ENCODE peak calls at places on chromosomes 7 and 10, in six cellular contexts. One of them, this sample, is unnamed.

GRCh38 chr10:103756277-103756869 is 99.0 kb downstream of the SH3PXD2A start:
- DNase-seq in K562: no peak
- DNase-seq in HepG2: no peak
- DNase-seq in GM12891: no peak
- DNase-seq in H1: no peak
- DNase-seq in GM12878: no peak
- DNase-seq in this sample: no peak

GRCh38 chr7:33649476-33650441 is 255.6 kb upstream of the BMPER start:
- DNase-seq in K562: no peak
- DNase-seq in H1: no peak
- DNase-seq in HepG2: no peak
- DNase-seq in GM12878: no peak
- DNase-seq in GM12891: no peak
- DNase-seq in this sample: no peak

GRCh38 chr7:47614450-47614849 is 32.5 kb upstream of the TNS3 start:
- DNase-seq in H1: no peak
- DNase-seq in GM12878: no peak
- DNase-seq in K562: no peak
- DNase-seq in HepG2: no peak
- DNase-seq in GM12891: no peak
- DNase-seq in this sample: no peak

GRCh38 chr7:25098096-25099046 is 26.7 kb downstream of the CYCS start:
- DNase-seq in HepG2: peak
- DNase-seq in H1: peak
- DNase-seq in GM12891: peak
- DNase-seq in GM12878: no peak
- DNase-seq in K562: peak
- DNase-seq in this sample: peak

GRCh38 chr7:81780914-81781693 is 11.3 kb upstream of the HGF start:
- DNase-seq in GM12878: no peak
- DNase-seq in H1: no peak
- DNase-seq in GM12891: no peak
- DNase-seq in HepG2: no peak
- DNase-seq in K562: no peak
- DNase-seq in this sample: no peak

GRCh38 chr7:140506788-140507464 is 27.6 kb upstream of the MKRN1 start:
- DNase-seq in K562: peak
- DNase-seq in HepG2: no peak
- DNase-seq in GM12878: no peak
- DNase-seq in GM12891: no peak
- DNase-seq in H1: peak
- DNase-seq in this sample: no peak

GRCh38 chr10:30818854-30819253 is 189.3 kb upstream of the LYZL2 start:
- DNase-seq in GM12878: no peak
- DNase-seq in GM12891: no peak
- DNase-seq in K562: no peak
- DNase-seq in HepG2: no peak
- DNase-seq in H1: no peak
- DNase-seq in this sample: no peak

GRCh38 chr7:129951076-129952011 is 1.4 kb downstream of the UBE2H start:
- DNase-seq in GM12891: no peak
- DNase-seq in K562: peak
- DNase-seq in GM12878: no peak
- DNase-seq in HepG2: no peak
- DNase-seq in H1: no peak
- DNase-seq in this sample: no peak

GRCh38 chr10:34102917-34103506 is 712.1 kb downstream of the PARD3 start:
- DNase-seq in GM12878: no peak
- DNase-seq in K562: no peak
- DNase-seq in GM12891: no peak
- DNase-seq in H1: no peak
- DNase-seq in HepG2: no peak
- DNase-seq in this sample: no peak

GRCh38 chr10:18980084-18980629 is 68.4 kb upstream of the MALRD1 start:
- DNase-seq in GM12878: no peak
- DNase-seq in K562: no peak
- DNase-seq in H1: no peak
- DNase-seq in HepG2: no peak
- DNase-seq in GM12891: no peak
- DNase-seq in this sample: no peak

GRCh38 chr7:11625669-11626068 is 206.3 kb downstream of the THSD7A start:
- DNase-seq in GM12891: no peak
- DNase-seq in H1: no peak
- DNase-seq in GM12878: no peak
- DNase-seq in K562: no peak
- DNase-seq in HepG2: no peak
- DNase-seq in this sample: no peak

GRCh38 chr10:72254891-72255568 is 18.7 kb upstream of the DDIT4 start:
- DNase-seq in K562: peak
- DNase-seq in H1: no peak
- DNase-seq in GM12891: no peak
- DNase-seq in GM12878: no peak
- DNase-seq in HepG2: no peak
- DNase-seq in this sample: peak

GRCh38 chr10:106682175-106682574 is 482.3 kb downstream of the SORCS1 start:
- DNase-seq in GM12878: no peak
- DNase-seq in K562: no peak
- DNase-seq in HepG2: no peak
- DNase-seq in H1: no peak
- DNase-seq in GM12891: no peak
- DNase-seq in this sample: no peak

GRCh38 chr10:11682267-11682683 is 59.9 kb upstream of the ECHDC3 start:
- DNase-seq in H1: no peak
- DNase-seq in GM12878: no peak
- DNase-seq in HepG2: no peak
- DNase-seq in GM12891: no peak
- DNase-seq in K562: no peak
- DNase-seq in this sample: no peak

GRCh38 chr10:4820804-4821401 is 5.1 kb upstream of the AKR1E2 start:
- DNase-seq in K562: no peak
- DNase-seq in GM12891: no peak
- DNase-seq in HepG2: no peak
- DNase-seq in H1: no peak
- DNase-seq in GM12878: no peak
- DNase-seq in this sample: no peak

GRCh38 chr10:86377797-86378146 is 11.2 kb upstream of the GRID1 start:
- DNase-seq in K562: no peak
- DNase-seq in HepG2: no peak
- DNase-seq in GM12891: no peak
- DNase-seq in H1: no peak
- DNase-seq in GM12878: no peak
- DNase-seq in this sample: no peak

GRCh38 chr7:30652132-30652531 is 30.1 kb downstream of the CRHR2 start:
- DNase-seq in H1: no peak
- DNase-seq in K562: no peak
- DNase-seq in GM12878: no peak
- DNase-seq in GM12891: no peak
- DNase-seq in HepG2: no peak
- DNase-seq in this sample: no peak

GRCh38 chr10:100654835-100655759 is 90.3 kb upstream of the PAX2 start:
- DNase-seq in K562: no peak
- DNase-seq in H1: no peak
- DNase-seq in HepG2: no peak
- DNase-seq in GM12891: no peak
- DNase-seq in GM12878: no peak
- DNase-seq in this sample: no peak

GRCh38 chr10:30645340-30645827 is 15.8 kb upstream of the LYZL2 start:
- DNase-seq in GM12891: no peak
- DNase-seq in H1: no peak
- DNase-seq in GM12878: no peak
- DNase-seq in K562: no peak
- DNase-seq in HepG2: peak
- DNase-seq in this sample: no peak

GRCh38 chr7:16841681-16842080 is 36.9 kb upstream of the AGR2 start:
- DNase-seq in GM12891: no peak
- DNase-seq in K562: no peak
- DNase-seq in H1: no peak
- DNase-seq in HepG2: no peak
- DNase-seq in GM12878: no peak
- DNase-seq in this sample: no peak

GRCh38 chr10:99506416-99506815 is 26.3 kb upstream of the NKX2-3 start:
- DNase-seq in HepG2: no peak
- DNase-seq in GM12891: no peak
- DNase-seq in GM12878: no peak
- DNase-seq in H1: no peak
- DNase-seq in K562: no peak
- DNase-seq in this sample: no peak

GRCh38 chr10:60846173-60846572 is 67.9 kb downstream of the CDK1 start:
- DNase-seq in H1: no peak
- DNase-seq in K562: no peak
- DNase-seq in HepG2: peak
- DNase-seq in GM12891: no peak
- DNase-seq in GM12878: no peak
- DNase-seq in this sample: no peak

GRCh38 chr7:138477581-138477980 is 17.5 kb downstream of the TRIM24 start:
- DNase-seq in GM12878: no peak
- DNase-seq in HepG2: no peak
- DNase-seq in H1: no peak
- DNase-seq in GM12891: no peak
- DNase-seq in K562: no peak
- DNase-seq in this sample: no peak

GRCh38 chr7:127673902-127674301 is 21.9 kb downstream of the SND1 start:
- DNase-seq in K562: no peak
- DNase-seq in HepG2: no peak
- DNase-seq in GM12891: no peak
- DNase-seq in H1: no peak
- DNase-seq in GM12878: no peak
- DNase-seq in this sample: no peak

GRCh38 chr10:126576336-126576735 is 94.2 kb downstream of the C10orf90 start:
- DNase-seq in H1: no peak
- DNase-seq in GM12891: no peak
- DNase-seq in GM12878: no peak
- DNase-seq in HepG2: no peak
- DNase-seq in K562: no peak
- DNase-seq in this sample: no peak

GRCh38 chr10:29392376-29393021 is 103.6 kb downstream of the LYZL1 start:
- DNase-seq in K562: peak
- DNase-seq in H1: no peak
- DNase-seq in GM12878: no peak
- DNase-seq in HepG2: peak
- DNase-seq in GM12891: no peak
- DNase-seq in this sample: peak

GRCh38 chr10:125060038-125060437 is 100.3 kb downstream of the CTBP2 start:
- DNase-seq in HepG2: no peak
- DNase-seq in GM12891: no peak
- DNase-seq in H1: no peak
- DNase-seq in GM12878: no peak
- DNase-seq in K562: peak
- DNase-seq in this sample: no peak

GRCh38 chr10:50395279-50395678 is 144.0 kb upstream of the ASAH2 start:
- DNase-seq in H1: no peak
- DNase-seq in GM12891: no peak
- DNase-seq in GM12878: no peak
- DNase-seq in HepG2: peak
- DNase-seq in K562: no peak
- DNase-seq in this sample: no peak

GRCh38 chr7:81857385-81857784 is 87.5 kb upstream of the HGF start:
- DNase-seq in K562: no peak
- DNase-seq in H1: no peak
- DNase-seq in GM12878: no peak
- DNase-seq in GM12891: no peak
- DNase-seq in HepG2: no peak
- DNase-seq in this sample: no peak

DNA sequence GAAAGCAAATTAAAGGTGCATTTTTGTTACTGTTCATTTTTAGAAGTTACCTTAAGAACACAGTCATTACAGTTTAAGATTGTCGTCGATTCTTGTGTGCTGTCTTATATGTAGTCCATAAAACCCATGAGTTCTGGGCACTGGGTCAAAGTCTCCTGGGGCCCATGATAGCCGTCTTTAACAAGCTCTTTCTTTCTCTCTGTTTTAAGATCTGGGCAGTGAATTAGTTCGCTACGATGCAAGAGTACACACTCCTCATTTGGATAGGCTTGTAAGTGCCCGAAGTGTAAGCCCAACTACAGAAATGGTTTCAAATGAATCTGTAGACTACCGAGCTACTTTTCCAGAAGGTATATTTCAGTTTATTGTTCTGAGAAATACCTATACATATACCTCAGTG is 90.7 kb upstream of the CAPZA2 start:
- DNase-seq in GM12878: no peak
- DNase-seq in K562: no peak
- DNase-seq in HepG2: no peak
- DNase-seq in H1: no peak
- DNase-seq in GM12891: no peak
- DNase-seq in this sample: no peak
- TF ChIP-seq POLR2A in GM12878: no peak
- TF ChIP-seq POLR2A in K562: no peak
- TF ChIP-seq POLR2A in HepG2: no peak
- TF ChIP-seq POLR2A in H1: no peak
- TF ChIP-seq POLR2A in GM12891: no peak
- TF ChIP-seq POLR2A in this sample: no peak

DNA sequence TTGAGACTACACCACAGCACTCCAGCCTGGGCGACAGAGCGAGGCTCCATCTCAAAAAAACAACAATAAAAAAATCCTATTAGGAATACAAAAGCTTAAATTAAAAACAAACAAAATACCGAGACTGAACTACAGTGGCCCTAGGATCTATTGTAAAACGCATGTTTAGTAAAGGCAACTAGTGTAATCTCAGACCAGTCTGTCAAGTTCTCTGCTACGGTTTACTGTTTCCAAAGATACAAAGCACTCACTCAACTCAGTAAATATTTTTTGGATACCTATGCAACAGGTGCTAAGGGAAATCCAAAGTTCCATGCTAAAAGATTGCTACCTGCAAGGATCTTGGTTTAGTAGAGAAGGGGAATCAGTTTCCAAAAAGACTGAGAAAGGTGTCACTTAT is 3.4 kb upstream of the MIOS start:
- DNase-seq in H1: no peak
- DNase-seq in K562: no peak
- DNase-seq in HepG2: no peak
- DNase-seq in GM12878: no peak
- DNase-seq in GM12891: no peak
- DNase-seq in this sample: no peak
- TF ChIP-seq POLR2AphosphoS5 in H1: no peak
- TF ChIP-seq POLR2AphosphoS5 in K562: no peak
- TF ChIP-seq POLR2AphosphoS5 in HepG2: no peak
- TF ChIP-seq POLR2AphosphoS5 in GM12878: no peak
- TF ChIP-seq POLR2AphosphoS5 in GM12891: no peak
- TF ChIP-seq POLR2AphosphoS5 in this sample: no peak

DNA sequence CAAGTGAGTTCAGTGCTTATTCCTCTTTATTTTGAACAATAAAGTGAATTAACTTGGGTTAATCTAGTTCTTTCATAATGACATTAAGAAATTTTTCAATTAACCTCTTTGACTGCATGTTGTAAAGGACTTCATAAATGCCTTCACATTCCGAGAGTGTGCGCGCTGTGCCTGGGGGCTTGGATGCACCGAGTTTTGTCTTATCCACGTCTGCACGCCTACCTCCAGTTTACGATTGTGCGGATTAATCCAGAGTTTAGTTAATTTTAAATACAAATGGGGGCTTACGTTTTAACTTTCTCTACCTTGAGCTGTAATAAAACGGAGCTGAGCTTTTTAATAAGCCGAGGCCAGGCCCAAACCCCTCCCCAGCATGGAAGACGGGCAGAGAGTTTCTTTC is 120.4 kb downstream of the EBF3 start:
- DNase-seq in HepG2: no peak
- DNase-seq in GM12878: no peak
- DNase-seq in K562: no peak
- DNase-seq in GM12891: no peak
- DNase-seq in H1: no peak
- DNase-seq in this sample: no peak
- TF ChIP-seq TAF1 in HepG2: no peak
- TF ChIP-seq TAF1 in GM12878: no peak
- TF ChIP-seq TAF1 in K562: no peak
- TF ChIP-seq TAF1 in GM12891: no peak
- TF ChIP-seq TAF1 in H1: no peak
- TF ChIP-seq TAF1 in this sample: no peak

GRCh38 chr7:106660862-106661720 is at the start of gene CCDC71L:
- DNase-seq in K562: peak
- DNase-seq in GM12878: peak
- DNase-seq in GM12891: peak
- DNase-seq in HepG2: no peak
- DNase-seq in H1: peak
- DNase-seq in this sample: peak
- TF ChIP-seq POLR2A in K562: peak
- TF ChIP-seq POLR2A in GM12878: peak
- TF ChIP-seq POLR2A in GM12891: no peak
- TF ChIP-seq POLR2A in HepG2: no peak
- TF ChIP-seq POLR2A in H1: no peak
- TF ChIP-seq POLR2A in this sample: peak